ENCODE peak calls at places on chromosome 4, in seven cellular contexts. B is adrenal gland, D is endodermal cell, J is lung, C is fibroblast of lung, U is neural progenitor cell, E is transverse colon. F is an unnamed sample.
A peak's percentile ranks its signal among the peaks of the same experiment; 100 is the strongest.

GRCh38 chr4:95732061-95732460 is 107.8 kb upstream of the PDHA2 start:
- DNase-seq in D (no peak), B (no peak), U (no peak), C (peak; percentile 83), J (no peak), E (no peak), F (no peak)

GRCh38 chr4:170940043-170940724 is 850.4 kb upstream of the AADAT start:
- DNase-seq in E (no peak), U (no peak), C (no peak), J (no peak), D (no peak), B (no peak), F (no peak)

GRCh38 chr4:13461511-13461910 is 22.6 kb downstream of the RAB28 start:
- DNase-seq in C (peak; percentile 40), B (no peak), D (no peak), E (no peak), J (no peak), U (no peak), F (no peak)

GRCh38 chr4:125311503-125311902 is 3.3 kb upstream of the FAT4 start:
- DNase-seq in C (no peak), E (no peak), J (no peak), B (no peak), U (no peak), D (no peak), F (no peak)

GRCh38 chr4:106384878-106385277 is 16.3 kb upstream of the GIMD1 start:
- DNase-seq in J (no peak), D (no peak), U (no peak), C (no peak), B (no peak), E (no peak), F (no peak)

GRCh38 chr4:85677286-85677685 is 202.3 kb downstream of the ARHGAP24 start:
- DNase-seq in B (no peak), U (no peak), C (peak; percentile 51), J (no peak), D (no peak), E (no peak), F (peak; percentile 42)

GRCh38 chr4:101711590-101712255 is 78.8 kb upstream of the BANK1 start:
- DNase-seq in D (no peak), E (no peak), U (no peak), C (no peak), B (no peak), J (no peak), F (no peak)

GRCh38 chr4:155047755-155048154 is 160.7 kb upstream of the NPY2R start:
- DNase-seq in E (no peak), B (no peak), D (no peak), U (no peak), C (peak; percentile 74), J (no peak), F (no peak)

GRCh38 chr4:67928547-67928946 is 34.7 kb downstream of the TMPRSS11A start:
- DNase-seq in D (peak; percentile 53), B (no peak), E (no peak), U (peak; percentile 16), J (no peak), C (peak; percentile 40), F (no peak)

GRCh38 chr4:23070848-23071570 is 378.3 kb downstream of the GBA3 start:
- DNase-seq in U (no peak), C (no peak), B (no peak), E (no peak), J (no peak), D (no peak), F (no peak)

GRCh38 chr4:73631565-73632226 is 11.5 kb upstream of the RASSF6 start:
- DNase-seq in C (no peak), E (no peak), B (no peak), U (no peak), D (no peak), J (no peak), F (no peak)

GRCh38 chr4:54073481-54073880 is 9.1 kb upstream of the CHIC2 start:
- DNase-seq in U (no peak), D (no peak), C (peak; percentile 60), E (no peak), J (no peak), B (no peak), F (no peak)

GRCh38 chr4:8400641-8401325 is 39.7 kb downstream of the ACOX3 start:
- DNase-seq in J (no peak), B (no peak), D (no peak), C (no peak), U (no peak), E (no peak), F (no peak)

GRCh38 chr4:8401665-8402064 is 38.9 kb downstream of the ACOX3 start:
- DNase-seq in C (no peak), J (no peak), D (no peak), U (no peak), E (no peak), B (no peak), F (no peak)

GRCh38 chr4:8402640-8403039 is 37.9 kb downstream of the ACOX3 start:
- DNase-seq in C (no peak), D (no peak), J (no peak), B (peak; percentile 63), E (no peak), U (no peak), F (no peak)

GRCh38 chr4:8403173-8403753 is 37.3 kb downstream of the ACOX3 start:
- DNase-seq in J (peak; percentile 85), U (peak; percentile 86), E (peak; percentile 75), B (peak; percentile 93), C (peak; percentile 61), D (peak; percentile 94), F (peak; percentile 43)

GRCh38 chr4:8402181-8402597 is 38.3 kb downstream of the ACOX3 start:
- DNase-seq in B (no peak), J (no peak), U (no peak), D (no peak), C (no peak), E (no peak), F (no peak)
- H3K4me1 ChIP-seq in B (peaks cover 15% of the 10 kb centered on the region), J (peaks cover 4% of the 10 kb centered on the region), U (no peaks in the 10 kb centered on the region), D (no peaks in the 10 kb centered on the region), C (no peaks in the 10 kb centered on the region), E (no peaks in the 10 kb centered on the region), F (no peaks in the 10 kb centered on the region)

DNA sequence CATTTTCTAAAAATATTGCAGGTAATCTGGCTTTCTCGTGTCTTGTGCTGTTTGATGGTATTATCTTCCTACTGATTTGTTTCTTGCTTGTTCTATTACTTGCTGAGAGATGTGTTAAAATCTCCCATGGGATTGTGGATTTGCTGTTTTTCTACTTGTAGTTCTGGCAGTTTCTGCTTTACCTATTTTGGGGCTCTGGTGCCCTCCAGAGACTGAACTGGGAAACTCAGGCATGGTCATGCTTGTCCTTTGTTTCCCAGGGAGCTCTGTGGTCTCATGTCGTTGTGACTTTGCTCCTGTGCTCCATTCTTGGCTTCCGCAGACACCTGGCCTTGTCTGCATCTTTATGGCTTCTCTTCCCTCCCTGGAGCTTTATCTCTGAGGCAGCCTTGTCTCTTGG is 39.5 kb downstream of the NSD2 start:
- DNase-seq in E (peak; percentile 57), J (no peak), C (peak; percentile 41), U (peak; percentile 71), D (peak; percentile 88), B (peak; percentile 74), F (peak; percentile 64)
- H3K4me1 ChIP-seq in E (peaks cover 7% of the 10 kb centered on the region), J (no peaks in the 10 kb centered on the region), C (no peaks in the 10 kb centered on the region), U (peaks cover 10% of the 10 kb centered on the region), D (peaks cover 3% of the 10 kb centered on the region), B (no peaks in the 10 kb centered on the region), F (no peaks in the 10 kb centered on the region)

GRCh38 chr4:186699298-186699697 is 24.4 kb downstream of the FAT1 start:
- DNase-seq in J (no peak), B (no peak), C (peak; percentile 41), U (no peak), D (no peak), E (no peak), F (peak; percentile 98)
- H3K4me1 ChIP-seq in J (peaks cover 7% of the 10 kb centered on the region), B (no peaks in the 10 kb centered on the region), C (peaks cover 20% of the 10 kb centered on the region), U (peaks cover 47% of the 10 kb centered on the region), D (peaks cover 14% of the 10 kb centered on the region), E (peaks cover 25% of the 10 kb centered on the region), F (peaks cover 10% of the 10 kb centered on the region)

GRCh38 chr4:6953751-6954380 is 44.2 kb downstream of the TBC1D14 start:
- DNase-seq in C (peak; percentile 81), U (peak; percentile 85), J (peak; percentile 75), D (peak; percentile 96), B (peak; percentile 93), E (peak; percentile 91), F (peak; percentile 87)
- H3K4me1 ChIP-seq in C (peaks cover 3% of the 10 kb centered on the region), U (peaks cover 26% of the 10 kb centered on the region), J (peaks cover 14% of the 10 kb centered on the region), D (peaks cover 4% of the 10 kb centered on the region), B (peaks cover 17% of the 10 kb centered on the region), E (peaks cover 5% of the 10 kb centered on the region), F (peaks cover 5% of the 10 kb centered on the region)

DNA sequence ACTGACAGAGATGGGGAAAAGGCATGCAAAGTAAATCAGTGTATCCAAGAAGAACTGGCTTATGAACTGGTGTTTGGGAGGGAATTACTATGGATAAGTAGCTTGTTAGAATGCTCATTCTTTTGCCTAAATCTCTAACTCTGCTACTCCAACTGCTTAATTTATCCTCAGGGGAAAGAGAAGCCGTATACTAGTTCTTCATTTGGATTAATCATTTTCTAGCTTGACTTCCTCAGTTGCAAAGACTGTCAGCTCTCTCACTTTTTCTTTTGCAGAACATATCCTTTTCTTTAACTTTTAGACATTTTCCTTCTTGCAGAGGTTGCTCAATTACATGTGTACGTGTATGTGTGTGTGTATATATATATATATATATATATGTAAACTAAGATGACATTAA is 21.9 kb downstream of the GPRIN3 start:
- DNase-seq in J (no peak), D (no peak), U (no peak), E (no peak), B (no peak), C (no peak), F (no peak)
- H3K4me1 ChIP-seq in J (no peaks in the 10 kb centered on the region), D (no peaks in the 10 kb centered on the region), U (no peaks in the 10 kb centered on the region), E (peaks cover 12% of the 10 kb centered on the region), B (no peaks in the 10 kb centered on the region), C (no peaks in the 10 kb centered on the region), F (peaks cover 9% of the 10 kb centered on the region)

GRCh38 chr4:83546796-83547195 is 10.9 kb downstream of the GPAT3 start:
- DNase-seq in J (no peak), C (no peak), U (no peak), B (no peak), D (no peak), E (no peak), F (no peak)

GRCh38 chr4:83536649-83537352 is 893 bp downstream of the GPAT3 start:
- DNase-seq in D (no peak), U (peak; percentile 21), C (peak; percentile 3), J (no peak), B (no peak), E (peak; percentile 14), F (peak; percentile 79)

GRCh38 chr4:83542225-83542624 is 6.3 kb downstream of the GPAT3 start:
- DNase-seq in B (no peak), U (no peak), J (no peak), E (no peak), D (no peak), C (no peak), F (no peak)
- H3K4me1 ChIP-seq in B (no peaks in the 10 kb centered on the region), U (no peaks in the 10 kb centered on the region), J (peaks cover 2% of the 10 kb centered on the region), E (no peaks in the 10 kb centered on the region), D (no peaks in the 10 kb centered on the region), C (no peaks in the 10 kb centered on the region), F (no peaks in the 10 kb centered on the region)